ENCODE peak calls at places on chromosomes 5 and 9, in seven cellular contexts. One of them, this sample, is unnamed.

GRCh38 chr9:124695280-124695890 is 75.7 kb downstream of the NR6A1 start:
- DNase-seq in Panc1: no peak
- DNase-seq in lower lobe of right lung: no peak
- DNase-seq in tibial artery: no peak
- DNase-seq in colonic mucosa: no peak
- DNase-seq in brain microvascular endothelial cell: peak; percentile 83
- DNase-seq in natural killer cell: no peak
- DNase-seq in this sample: no peak

GRCh38 chr5:151208481-151208914 is 15.4 kb downstream of the CCDC69 start:
- DNase-seq in Panc1: no peak
- DNase-seq in lower lobe of right lung: peak; percentile 55
- DNase-seq in tibial artery: peak; percentile 54
- DNase-seq in colonic mucosa: no peak
- DNase-seq in brain microvascular endothelial cell: no peak
- DNase-seq in natural killer cell: no peak
- DNase-seq in this sample: no peak

GRCh38 chr5:66742083-66742895 is 146.1 kb downstream of the MAST4 start:
- DNase-seq in Panc1: no peak
- DNase-seq in lower lobe of right lung: peak; percentile 55
- DNase-seq in tibial artery: no peak
- DNase-seq in colonic mucosa: peak; percentile 26
- DNase-seq in brain microvascular endothelial cell: peak; percentile 3
- DNase-seq in natural killer cell: no peak
- DNase-seq in this sample: no peak

GRCh38 chr5:55172051-55172899 is 702 bp downstream of the CDC20B start:
- DNase-seq in Panc1: peak; percentile 65
- DNase-seq in lower lobe of right lung: no peak
- DNase-seq in tibial artery: peak; percentile 39
- DNase-seq in colonic mucosa: peak; percentile 64
- DNase-seq in brain microvascular endothelial cell: peak; percentile 53
- DNase-seq in natural killer cell: peak; percentile 21
- DNase-seq in this sample: no peak

GRCh38 chr5:102750435-102750834 is 4.7 kb upstream of the PAM start:
- DNase-seq in Panc1: no peak
- DNase-seq in lower lobe of right lung: no peak
- DNase-seq in tibial artery: no peak
- DNase-seq in colonic mucosa: no peak
- DNase-seq in brain microvascular endothelial cell: no peak
- DNase-seq in natural killer cell: no peak
- DNase-seq in this sample: no peak

GRCh38 chr5:142275496-142275895 is 49.3 kb downstream of the SPRY4 start:
- DNase-seq in Panc1: no peak
- DNase-seq in lower lobe of right lung: no peak
- DNase-seq in tibial artery: no peak
- DNase-seq in colonic mucosa: no peak
- DNase-seq in brain microvascular endothelial cell: no peak
- DNase-seq in natural killer cell: no peak
- DNase-seq in this sample: no peak

GRCh38 chr9:108978121-108978694 is 35.1 kb downstream of the CTNNAL1 start:
- DNase-seq in Panc1: no peak
- DNase-seq in lower lobe of right lung: no peak
- DNase-seq in tibial artery: no peak
- DNase-seq in colonic mucosa: no peak
- DNase-seq in brain microvascular endothelial cell: no peak
- DNase-seq in natural killer cell: no peak
- DNase-seq in this sample: no peak

GRCh38 chr5:172897691-172898512 is 61.3 kb upstream of the RPL26L1 start:
- DNase-seq in Panc1: no peak
- DNase-seq in lower lobe of right lung: no peak
- DNase-seq in tibial artery: no peak
- DNase-seq in colonic mucosa: no peak
- DNase-seq in brain microvascular endothelial cell: peak; percentile 99
- DNase-seq in natural killer cell: no peak
- DNase-seq in this sample: no peak

GRCh38 chr9:78115073-78115472 is 83.5 kb upstream of the GNAQ start:
- DNase-seq in Panc1: no peak
- DNase-seq in lower lobe of right lung: no peak
- DNase-seq in tibial artery: no peak
- DNase-seq in colonic mucosa: no peak
- DNase-seq in brain microvascular endothelial cell: no peak
- DNase-seq in natural killer cell: no peak
- DNase-seq in this sample: no peak

GRCh38 chr9:37035472-37036236 is 1.6 kb upstream of the PAX5 start:
- DNase-seq in Panc1: no peak
- DNase-seq in lower lobe of right lung: no peak
- DNase-seq in tibial artery: no peak
- DNase-seq in colonic mucosa: no peak
- DNase-seq in brain microvascular endothelial cell: no peak
- DNase-seq in natural killer cell: no peak
- DNase-seq in this sample: peak; percentile 47

GRCh38 chr9:31674264-31674663 is 710.2 kb upstream of the ACO1 start:
- DNase-seq in Panc1: no peak
- DNase-seq in lower lobe of right lung: no peak
- DNase-seq in tibial artery: no peak
- DNase-seq in colonic mucosa: no peak
- DNase-seq in brain microvascular endothelial cell: no peak
- DNase-seq in natural killer cell: no peak
- DNase-seq in this sample: no peak

GRCh38 chr5:79517601-79518000 is 3.7 kb upstream of the HOMER1 start:
- DNase-seq in Panc1: no peak
- DNase-seq in lower lobe of right lung: no peak
- DNase-seq in tibial artery: no peak
- DNase-seq in colonic mucosa: no peak
- DNase-seq in brain microvascular endothelial cell: no peak
- DNase-seq in natural killer cell: no peak
- DNase-seq in this sample: no peak

GRCh38 chr5:126745259-126745992 is 31.5 kb upstream of the LMNB1 start:
- DNase-seq in Panc1: no peak
- DNase-seq in lower lobe of right lung: no peak
- DNase-seq in tibial artery: no peak
- DNase-seq in colonic mucosa: no peak
- DNase-seq in brain microvascular endothelial cell: no peak
- DNase-seq in natural killer cell: no peak
- DNase-seq in this sample: no peak

GRCh38 chr5:126744842-126745241 is 32.1 kb upstream of the LMNB1 start:
- DNase-seq in Panc1: no peak
- DNase-seq in lower lobe of right lung: no peak
- DNase-seq in tibial artery: no peak
- DNase-seq in colonic mucosa: no peak
- DNase-seq in brain microvascular endothelial cell: no peak
- DNase-seq in natural killer cell: no peak
- DNase-seq in this sample: no peak

GRCh38 chr5:126741361-126741760 is 35.6 kb upstream of the LMNB1 start:
- DNase-seq in Panc1: no peak
- DNase-seq in lower lobe of right lung: no peak
- DNase-seq in tibial artery: no peak
- DNase-seq in colonic mucosa: no peak
- DNase-seq in brain microvascular endothelial cell: no peak
- DNase-seq in natural killer cell: no peak
- DNase-seq in this sample: no peak

GRCh38 chr5:126746290-126746689 is 30.6 kb upstream of the LMNB1 start:
- DNase-seq in Panc1: no peak
- DNase-seq in lower lobe of right lung: no peak
- DNase-seq in tibial artery: no peak
- DNase-seq in colonic mucosa: no peak
- DNase-seq in brain microvascular endothelial cell: no peak
- DNase-seq in natural killer cell: no peak
- DNase-seq in this sample: no peak

GRCh38 chr5:126742425-126742824 is 34.5 kb upstream of the LMNB1 start:
- DNase-seq in Panc1: no peak
- DNase-seq in lower lobe of right lung: no peak
- DNase-seq in tibial artery: no peak
- DNase-seq in colonic mucosa: no peak
- DNase-seq in brain microvascular endothelial cell: no peak
- DNase-seq in natural killer cell: no peak
- DNase-seq in this sample: no peak
- TF ChIP-seq CTCF in Panc1: no peak
- TF ChIP-seq CTCF in lower lobe of right lung: no peak
- TF ChIP-seq CTCF in tibial artery: no peak
- TF ChIP-seq CTCF in colonic mucosa: no peak
- TF ChIP-seq CTCF in brain microvascular endothelial cell: no peak
- TF ChIP-seq CTCF in natural killer cell: no peak
- TF ChIP-seq CTCF in this sample: no peak

GRCh38 chr5:150154618-150155134 is 969 bp downstream of the PDGFRB start:
- DNase-seq in Panc1: no peak
- DNase-seq in lower lobe of right lung: no peak
- DNase-seq in tibial artery: no peak
- DNase-seq in colonic mucosa: no peak
- DNase-seq in brain microvascular endothelial cell: no peak
- DNase-seq in natural killer cell: no peak
- DNase-seq in this sample: no peak
- TF ChIP-seq CTCF in Panc1: no peak
- TF ChIP-seq CTCF in lower lobe of right lung: no peak
- TF ChIP-seq CTCF in tibial artery: no peak
- TF ChIP-seq CTCF in colonic mucosa: no peak
- TF ChIP-seq CTCF in brain microvascular endothelial cell: peak; percentile 41
- TF ChIP-seq CTCF in natural killer cell: no peak
- TF ChIP-seq CTCF in this sample: no peak

DNA sequence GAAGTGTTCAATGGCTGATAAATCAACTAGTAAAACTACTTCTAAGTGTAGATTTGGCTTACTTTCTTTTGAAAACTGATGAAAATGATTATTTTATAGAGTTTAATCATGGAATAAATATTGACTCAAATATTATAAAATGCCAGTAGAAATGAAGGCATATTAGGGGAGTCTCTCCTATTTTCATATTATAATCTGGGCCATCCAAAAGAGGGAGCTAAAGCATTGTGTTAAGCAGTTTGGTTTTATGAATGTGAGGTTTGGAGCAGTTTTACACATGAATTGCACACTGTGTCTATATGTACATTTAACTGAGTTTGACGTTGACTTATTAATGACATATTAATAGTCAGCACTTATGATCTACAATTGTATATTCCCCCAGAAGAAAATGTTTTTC is 17.4 kb downstream of the CDH9 start:
- DNase-seq in Panc1: no peak
- DNase-seq in lower lobe of right lung: no peak
- DNase-seq in tibial artery: no peak
- DNase-seq in colonic mucosa: no peak
- DNase-seq in brain microvascular endothelial cell: no peak
- DNase-seq in natural killer cell: no peak
- DNase-seq in this sample: no peak
- TF ChIP-seq CTCF in Panc1: peak; percentile 32
- TF ChIP-seq CTCF in lower lobe of right lung: no peak
- TF ChIP-seq CTCF in tibial artery: no peak
- TF ChIP-seq CTCF in colonic mucosa: no peak
- TF ChIP-seq CTCF in brain microvascular endothelial cell: peak; percentile 27
- TF ChIP-seq CTCF in natural killer cell: no peak
- TF ChIP-seq CTCF in this sample: no peak

GRCh38 chr5:33166522-33166921 is 274.2 kb upstream of the TARS1 start:
- DNase-seq in Panc1: no peak
- DNase-seq in lower lobe of right lung: no peak
- DNase-seq in tibial artery: no peak
- DNase-seq in colonic mucosa: no peak
- DNase-seq in brain microvascular endothelial cell: no peak
- DNase-seq in natural killer cell: no peak
- DNase-seq in this sample: no peak
- TF ChIP-seq CTCF in Panc1: no peak
- TF ChIP-seq CTCF in lower lobe of right lung: no peak
- TF ChIP-seq CTCF in tibial artery: no peak
- TF ChIP-seq CTCF in colonic mucosa: no peak
- TF ChIP-seq CTCF in brain microvascular endothelial cell: no peak
- TF ChIP-seq CTCF in natural killer cell: no peak
- TF ChIP-seq CTCF in this sample: no peak

GRCh38 chr9:96680812-96681499 is 25.8 kb upstream of the PRXL2C start:
- DNase-seq in Panc1: no peak
- DNase-seq in lower lobe of right lung: no peak
- DNase-seq in tibial artery: no peak
- DNase-seq in colonic mucosa: no peak
- DNase-seq in brain microvascular endothelial cell: no peak
- DNase-seq in natural killer cell: no peak
- DNase-seq in this sample: no peak

GRCh38 chr9:96688745-96689464 is 33.8 kb upstream of the PRXL2C start:
- DNase-seq in Panc1: no peak
- DNase-seq in lower lobe of right lung: no peak
- DNase-seq in tibial artery: no peak
- DNase-seq in colonic mucosa: no peak
- DNase-seq in brain microvascular endothelial cell: no peak
- DNase-seq in natural killer cell: no peak
- DNase-seq in this sample: no peak

GRCh38 chr9:96691326-96691725 is 36.2 kb upstream of the PRXL2C start:
- DNase-seq in Panc1: no peak
- DNase-seq in lower lobe of right lung: no peak
- DNase-seq in tibial artery: no peak
- DNase-seq in colonic mucosa: no peak
- DNase-seq in brain microvascular endothelial cell: no peak
- DNase-seq in natural killer cell: no peak
- DNase-seq in this sample: no peak

GRCh38 chr9:96688215-96688614 is 33.1 kb upstream of the PRXL2C start:
- DNase-seq in Panc1: no peak
- DNase-seq in lower lobe of right lung: no peak
- DNase-seq in tibial artery: no peak
- DNase-seq in colonic mucosa: no peak
- DNase-seq in brain microvascular endothelial cell: no peak
- DNase-seq in natural killer cell: no peak
- DNase-seq in this sample: no peak

DNA sequence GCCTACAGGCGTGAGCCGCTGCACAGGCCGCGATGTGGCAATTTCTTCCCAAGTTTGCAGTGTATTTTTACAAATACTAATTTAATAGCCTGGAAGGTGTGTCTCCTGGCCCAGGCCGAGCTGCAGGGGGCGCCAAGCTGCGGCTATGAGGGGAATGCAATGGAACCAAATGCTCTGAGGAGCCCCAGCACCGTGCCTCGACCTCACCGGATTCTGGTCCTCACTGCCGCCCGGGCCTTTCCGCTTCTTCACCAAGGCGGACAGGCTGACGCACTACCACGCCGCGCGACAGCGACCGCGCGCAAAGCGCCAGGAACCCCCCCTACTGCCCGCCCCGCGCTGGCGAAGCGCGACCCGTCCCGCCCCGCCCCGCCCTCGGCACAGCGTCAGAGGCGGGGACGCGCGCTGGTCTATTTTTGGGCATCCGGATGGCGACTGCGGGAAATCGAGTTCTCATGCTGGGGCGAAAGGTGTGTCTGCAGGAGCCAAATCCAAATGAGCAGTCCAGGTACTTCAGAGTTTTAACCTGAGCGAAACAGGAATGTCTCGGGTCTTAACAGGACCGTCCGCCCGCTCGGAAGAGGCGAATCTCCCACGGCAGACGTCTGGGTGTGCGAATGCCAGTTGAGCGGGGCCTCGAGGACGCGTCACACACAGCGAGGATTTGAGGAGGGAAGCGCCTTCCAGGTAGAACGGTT is 31.7 kb upstream of the PRXL2C start:
- DNase-seq in Panc1: peak; percentile 25
- DNase-seq in lower lobe of right lung: peak; percentile 90
- DNase-seq in tibial artery: peak; percentile 76
- DNase-seq in colonic mucosa: peak; percentile 76
- DNase-seq in brain microvascular endothelial cell: peak; percentile 60
- DNase-seq in natural killer cell: peak; percentile 70
- DNase-seq in this sample: peak; percentile 78
- TF ChIP-seq CTCF in Panc1: peak; percentile 81
- TF ChIP-seq CTCF in lower lobe of right lung: peak; percentile 57
- TF ChIP-seq CTCF in tibial artery: peak; percentile 43
- TF ChIP-seq CTCF in colonic mucosa: peak; percentile 34
- TF ChIP-seq CTCF in brain microvascular endothelial cell: peak; percentile 82
- TF ChIP-seq CTCF in natural killer cell: peak; percentile 37
- TF ChIP-seq CTCF in this sample: no peak

This sample was measured in activated B cell treated with CpG ODN at 0.5 μM for 24 hours.